ENCODE peak calls at places on chromosomes 6 and 20, in nine cellular contexts. P is GM10248; B is KBM-7; H is hippocampal formation; D is stimulated activated CD4-positive, alpha-beta T cell treated with anti-CD3 and anti-CD28 coated beads, Interleukin-15, amount 100 ng/mL, for 1 hour; C is aorta; N is cardiac fibroblast; I is activated CD4-positive, alpha-beta memory T cell treated with anti-CD3 and anti-CD28 coated beads, Interleukin-2, amount 10 ng/mL, durations not matched to agents 7 days and 5 days; W is fibroblast of mammary gland. K is an unnamed sample.
A peak's percentile ranks its signal among the peaks of the same experiment; 100 is the strongest.

GRCh38 chr6:15479761-15480160 is 183.1 kb downstream of the DTNBP1 start:
- DNase-seq in P (no peak), B (no peak), H (no peak), D (no peak), C (no peak), N (no peak), I (no peak), W (no peak), K (no peak)

GRCh38 chr6:159908940-159909339 is 18.2 kb downstream of the MAS1 start:
- DNase-seq in P (no peak), B (no peak), H (no peak), D (no peak), C (no peak), N (no peak), I (no peak), W (no peak), K (no peak)

GRCh38 chr6:158787395-158787794 is 31.8 kb downstream of the EZR start:
- DNase-seq in P (no peak), B (no peak), H (no peak), D (no peak), C (no peak), N (no peak), I (no peak), W (no peak), K (no peak)

GRCh38 chr6:25179051-25179778 is 100.0 kb upstream of the CARMIL1 start:
- DNase-seq in P (no peak), B (peak; percentile 55), H (no peak), D (no peak), C (no peak), N (peak; percentile 78), I (no peak), W (peak; percentile 85), K (peak; percentile 91)

GRCh38 chr6:37207903-37208456 is 38.0 kb downstream of the PIM1 start:
- DNase-seq in P (peak; percentile 81), B (peak; percentile 92), H (peak; percentile 3), D (peak; percentile 78), C (peak; percentile 91), N (peak; percentile 85), I (peak; percentile 94), W (peak; percentile 75), K (peak; percentile 75)

GRCh38 chr20:59933849-59934585 is 580 bp upstream of the SYCP2 start:
- DNase-seq in P (peak; percentile 88), B (peak; percentile 81), H (peak; percentile 65), D (peak; percentile 79), C (peak; percentile 83), N (peak; percentile 68), I (peak; percentile 78), W (peak; percentile 49), K (peak; percentile 37)

GRCh38 chr6:134374486-134374885 is 56.6 kb upstream of the SGK1 start:
- DNase-seq in P (no peak), B (no peak), H (no peak), D (no peak), C (peak; percentile 71), N (peak; percentile 85), I (no peak), W (peak; percentile 71), K (no peak)

GRCh38 chr6:89667872-89668556 is 29.5 kb upstream of the LYRM2 start:
- DNase-seq in P (no peak), B (no peak), H (no peak), D (no peak), C (no peak), N (peak; percentile 6), I (no peak), W (peak; percentile 6), K (no peak)

GRCh38 chr20:46967647-46968046 is 73.0 kb downstream of the EYA2 start:
- DNase-seq in P (no peak), B (no peak), H (no peak), D (no peak), C (no peak), N (no peak), I (no peak), W (no peak), K (no peak)

GRCh38 chr20:59082981-59083380 is 40.4 kb upstream of the PRELID3B start:
- DNase-seq in P (no peak), B (no peak), H (no peak), D (no peak), C (no peak), N (peak; percentile 68), I (no peak), W (peak; percentile 11), K (peak; percentile 31)

GRCh38 chr20:57810511-57811372 is 100.9 kb upstream of the PMEPA1 start:
- DNase-seq in P (no peak), B (no peak), H (no peak), D (no peak), C (no peak), N (no peak), I (no peak), W (no peak), K (peak; percentile 8)

GRCh38 chr6:87661503-87661902 is 40.5 kb downstream of the AKIRIN2 start:
- DNase-seq in P (no peak), B (no peak), H (no peak), D (no peak), C (no peak), N (no peak), I (no peak), W (peak; percentile 20), K (no peak)

GRCh38 chr6:11282875-11283274 is 50.4 kb upstream of the NEDD9 start:
- DNase-seq in P (no peak), B (no peak), H (no peak), D (no peak), C (no peak), N (no peak), I (no peak), W (no peak), K (no peak)

GRCh38 chr6:160239929-160240690 is 18.5 kb downstream of the SLC22A2 start:
- DNase-seq in P (no peak), B (no peak), H (no peak), D (no peak), C (no peak), N (no peak), I (no peak), W (no peak), K (peak; percentile 44)

GRCh38 chr6:36655073-36655847 is 23.3 kb upstream of the CDKN1A start:
- DNase-seq in P (no peak), B (no peak), H (no peak), D (no peak), C (no peak), N (no peak), I (no peak), W (no peak), K (no peak)

GRCh38 chr6:33248643-33248931 is 23.1 kb downstream of the VPS52 start:
- DNase-seq in P (no peak), B (no peak), H (no peak), D (no peak), C (no peak), N (peak; percentile 72), I (no peak), W (peak; percentile 61), K (no peak)

GRCh38 chr6:20882014-20882413 is 347.8 kb downstream of the CDKAL1 start:
- DNase-seq in P (no peak), B (no peak), H (no peak), D (no peak), C (no peak), N (no peak), I (no peak), W (no peak), K (no peak)

GRCh38 chr20:5691918-5692618 is 58.1 kb upstream of the SHLD1 start:
- DNase-seq in P (peak; percentile 78), B (no peak), H (no peak), D (no peak), C (no peak), N (no peak), I (no peak), W (no peak), K (no peak)

GRCh38 chr20:50191566-50192363 is 1.1 kb downstream of the CEBPB start:
- DNase-seq in P (peak; percentile 64), B (peak; percentile 66), H (no peak), D (peak; percentile 55), C (peak; percentile 77), N (peak; percentile 39), I (peak; percentile 70), W (no peak), K (no peak)

K was measured in amniotic epithelial cell.